ENCODE peak calls at places on chromosome 3, in nine cellular contexts. One of them, this sample, is unnamed.

GRCh38 chr3:60246361-60246760 is 1004.9 kb downstream of the FHIT start:
- DNase-seq in uterus: no peak
- DNase-seq in A549: no peak
- DNase-seq in endothelial cell: no peak
- DNase-seq in tibial nerve: no peak
- DNase-seq in cardiac fibroblast: no peak
- DNase-seq in GM23338: no peak
- DNase-seq in GM12865: no peak
- DNase-seq in AG10803: no peak
- DNase-seq in this sample: no peak

GRCh38 chr3:46928297-46928696 is 48.2 kb downstream of the CCDC12 start:
- DNase-seq in uterus: no peak
- DNase-seq in tibial nerve: no peak
- DNase-seq in A549: no peak
- DNase-seq in cardiac fibroblast: no peak
- DNase-seq in AG10803: no peak
- DNase-seq in GM23338: no peak
- DNase-seq in GM12865: peak
- DNase-seq in endothelial cell: no peak
- DNase-seq in this sample: no peak

GRCh38 chr3:165854696-165855095 is 17.5 kb upstream of the BCHE start:
- DNase-seq in tibial nerve: no peak
- DNase-seq in endothelial cell: no peak
- DNase-seq in GM12865: peak
- DNase-seq in GM23338: peak
- DNase-seq in cardiac fibroblast: peak
- DNase-seq in A549: peak
- DNase-seq in uterus: no peak
- DNase-seq in AG10803: no peak
- DNase-seq in this sample: no peak

GRCh38 chr3:186705882-186706780 is 11.0 kb upstream of the KNG1 start:
- DNase-seq in tibial nerve: no peak
- DNase-seq in cardiac fibroblast: no peak
- DNase-seq in uterus: no peak
- DNase-seq in endothelial cell: no peak
- DNase-seq in GM12865: peak
- DNase-seq in AG10803: no peak
- DNase-seq in GM23338: no peak
- DNase-seq in A549: no peak
- DNase-seq in this sample: no peak

GRCh38 chr3:113084777-113085176 is 94.0 kb downstream of the GTPBP8 start:
- DNase-seq in endothelial cell: no peak
- DNase-seq in cardiac fibroblast: peak
- DNase-seq in AG10803: peak
- DNase-seq in uterus: peak
- DNase-seq in tibial nerve: peak
- DNase-seq in GM23338: no peak
- DNase-seq in A549: no peak
- DNase-seq in GM12865: no peak
- DNase-seq in this sample: no peak

GRCh38 chr3:22373827-22374226 is 622.8 kb upstream of the ZNF385D start:
- DNase-seq in A549: no peak
- DNase-seq in endothelial cell: no peak
- DNase-seq in AG10803: no peak
- DNase-seq in uterus: no peak
- DNase-seq in GM12865: no peak
- DNase-seq in tibial nerve: no peak
- DNase-seq in GM23338: no peak
- DNase-seq in cardiac fibroblast: no peak
- DNase-seq in this sample: no peak

GRCh38 chr3:3237979-3238378 is 58.5 kb upstream of the CRBN start:
- DNase-seq in GM23338: no peak
- DNase-seq in AG10803: no peak
- DNase-seq in GM12865: no peak
- DNase-seq in A549: no peak
- DNase-seq in cardiac fibroblast: no peak
- DNase-seq in endothelial cell: no peak
- DNase-seq in tibial nerve: no peak
- DNase-seq in uterus: no peak
- DNase-seq in this sample: no peak

GRCh38 chr3:57752307-57752706 is 3.8 kb upstream of the SLMAP start:
- DNase-seq in cardiac fibroblast: peak
- DNase-seq in uterus: no peak
- DNase-seq in A549: peak
- DNase-seq in AG10803: no peak
- DNase-seq in endothelial cell: no peak
- DNase-seq in GM12865: no peak
- DNase-seq in GM23338: no peak
- DNase-seq in tibial nerve: no peak
- DNase-seq in this sample: no peak

GRCh38 chr3:169558371-169558770 is 105.1 kb downstream of the MECOM start:
- DNase-seq in AG10803: no peak
- DNase-seq in A549: no peak
- DNase-seq in endothelial cell: no peak
- DNase-seq in GM12865: no peak
- DNase-seq in GM23338: no peak
- DNase-seq in cardiac fibroblast: no peak
- DNase-seq in uterus: no peak
- DNase-seq in tibial nerve: no peak
- DNase-seq in this sample: no peak

GRCh38 chr3:169564883-169565282 is 98.6 kb downstream of the MECOM start:
- DNase-seq in cardiac fibroblast: no peak
- DNase-seq in A549: no peak
- DNase-seq in uterus: no peak
- DNase-seq in GM12865: no peak
- DNase-seq in GM23338: peak
- DNase-seq in AG10803: no peak
- DNase-seq in tibial nerve: no peak
- DNase-seq in endothelial cell: no peak
- DNase-seq in this sample: no peak

GRCh38 chr3:169563775-169564059 is 99.8 kb downstream of the MECOM start:
- DNase-seq in GM12865: peak
- DNase-seq in uterus: no peak
- DNase-seq in tibial nerve: no peak
- DNase-seq in A549: no peak
- DNase-seq in endothelial cell: no peak
- DNase-seq in cardiac fibroblast: no peak
- DNase-seq in AG10803: no peak
- DNase-seq in GM23338: no peak
- DNase-seq in this sample: no peak

GRCh38 chr3:169562988-169563774 is 100.3 kb downstream of the MECOM start:
- DNase-seq in A549: peak
- DNase-seq in endothelial cell: no peak
- DNase-seq in GM12865: peak
- DNase-seq in AG10803: no peak
- DNase-seq in GM23338: no peak
- DNase-seq in cardiac fibroblast: peak
- DNase-seq in uterus: no peak
- DNase-seq in tibial nerve: no peak
- DNase-seq in this sample: no peak
- TF ChIP-seq CTCF in A549: no peak
- TF ChIP-seq CTCF in endothelial cell: no peak
- TF ChIP-seq CTCF in GM12865: no peak
- TF ChIP-seq CTCF in AG10803: no peak
- TF ChIP-seq CTCF in GM23338: no peak
- TF ChIP-seq CTCF in cardiac fibroblast: no peak
- TF ChIP-seq CTCF in uterus: no peak
- TF ChIP-seq CTCF in tibial nerve: no peak
- TF ChIP-seq CTCF in this sample: no peak

GRCh38 chr3:126926684-126927404 is 56.1 kb upstream of the PLXNA1 start:
- DNase-seq in cardiac fibroblast: peak
- DNase-seq in tibial nerve: peak
- DNase-seq in A549: no peak
- DNase-seq in GM23338: no peak
- DNase-seq in AG10803: peak
- DNase-seq in uterus: peak
- DNase-seq in endothelial cell: no peak
- DNase-seq in GM12865: no peak
- DNase-seq in this sample: no peak

GRCh38 chr3:126927405-126927750 is 55.5 kb upstream of the PLXNA1 start:
- DNase-seq in endothelial cell: no peak
- DNase-seq in GM23338: no peak
- DNase-seq in AG10803: no peak
- DNase-seq in tibial nerve: no peak
- DNase-seq in A549: no peak
- DNase-seq in cardiac fibroblast: no peak
- DNase-seq in uterus: no peak
- DNase-seq in GM12865: no peak
- DNase-seq in this sample: no peak

GRCh38 chr3:126925411-126926171 is 57.3 kb upstream of the PLXNA1 start:
- DNase-seq in GM23338: no peak
- DNase-seq in uterus: peak
- DNase-seq in GM12865: no peak
- DNase-seq in tibial nerve: no peak
- DNase-seq in cardiac fibroblast: no peak
- DNase-seq in endothelial cell: no peak
- DNase-seq in A549: no peak
- DNase-seq in AG10803: no peak
- DNase-seq in this sample: no peak

GRCh38 chr3:126928921-126929485 is 53.9 kb upstream of the PLXNA1 start:
- DNase-seq in GM23338: no peak
- DNase-seq in GM12865: no peak
- DNase-seq in cardiac fibroblast: no peak
- DNase-seq in tibial nerve: no peak
- DNase-seq in AG10803: no peak
- DNase-seq in uterus: no peak
- DNase-seq in endothelial cell: no peak
- DNase-seq in A549: no peak
- DNase-seq in this sample: no peak

GRCh38 chr3:126927846-126928245 is 55.1 kb upstream of the PLXNA1 start:
- DNase-seq in GM12865: no peak
- DNase-seq in GM23338: no peak
- DNase-seq in tibial nerve: no peak
- DNase-seq in A549: no peak
- DNase-seq in uterus: no peak
- DNase-seq in endothelial cell: no peak
- DNase-seq in cardiac fibroblast: no peak
- DNase-seq in AG10803: no peak
- DNase-seq in this sample: no peak
- TF ChIP-seq CTCF in GM12865: no peak
- TF ChIP-seq CTCF in GM23338: no peak
- TF ChIP-seq CTCF in tibial nerve: no peak
- TF ChIP-seq CTCF in A549: no peak
- TF ChIP-seq CTCF in uterus: no peak
- TF ChIP-seq CTCF in endothelial cell: no peak
- TF ChIP-seq CTCF in cardiac fibroblast: no peak
- TF ChIP-seq CTCF in AG10803: no peak
- TF ChIP-seq CTCF in this sample: no peak

GRCh38 chr3:133662256-133662773 is 574 bp upstream of the TOPBP1 start:
- DNase-seq in AG10803: peak
- DNase-seq in GM12865: peak
- DNase-seq in endothelial cell: peak
- DNase-seq in tibial nerve: no peak
- DNase-seq in GM23338: peak
- DNase-seq in A549: peak
- DNase-seq in uterus: no peak
- DNase-seq in cardiac fibroblast: peak
- DNase-seq in this sample: no peak
- TF ChIP-seq CTCF in AG10803: peak
- TF ChIP-seq CTCF in GM12865: peak
- TF ChIP-seq CTCF in endothelial cell: no peak
- TF ChIP-seq CTCF in tibial nerve: no peak
- TF ChIP-seq CTCF in GM23338: peak
- TF ChIP-seq CTCF in A549: no peak
- TF ChIP-seq CTCF in uterus: no peak
- TF ChIP-seq CTCF in cardiac fibroblast: peak
- TF ChIP-seq CTCF in this sample: no peak

DNA sequence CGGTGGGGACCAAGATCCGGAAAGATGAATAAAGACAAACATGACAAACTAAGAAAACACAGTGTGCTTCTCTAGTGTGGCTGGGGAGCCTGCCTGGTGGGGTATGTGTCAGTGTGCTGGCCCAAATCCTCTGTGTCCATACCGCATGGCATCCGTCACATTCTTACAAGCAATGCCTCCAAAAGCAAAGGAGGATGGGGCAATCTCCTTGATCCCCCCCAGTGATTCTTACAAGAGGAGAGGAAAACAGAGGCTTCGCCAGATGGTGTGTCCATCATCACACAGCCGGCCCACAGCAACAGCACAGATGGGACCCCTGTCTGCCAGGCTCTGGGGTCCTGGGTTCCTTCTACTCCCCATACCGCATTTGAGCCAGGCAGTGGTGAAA is 558 bp upstream of the IL17RC start:
- DNase-seq in GM23338: peak
- DNase-seq in GM12865: no peak
- DNase-seq in cardiac fibroblast: peak
- DNase-seq in A549: no peak
- DNase-seq in AG10803: peak
- DNase-seq in endothelial cell: no peak
- DNase-seq in uterus: peak
- DNase-seq in tibial nerve: no peak
- DNase-seq in this sample: peak
- TF ChIP-seq CTCF in GM23338: no peak
- TF ChIP-seq CTCF in GM12865: no peak
- TF ChIP-seq CTCF in cardiac fibroblast: no peak
- TF ChIP-seq CTCF in A549: no peak
- TF ChIP-seq CTCF in AG10803: no peak
- TF ChIP-seq CTCF in endothelial cell: no peak
- TF ChIP-seq CTCF in uterus: no peak
- TF ChIP-seq CTCF in tibial nerve: no peak
- TF ChIP-seq CTCF in this sample: no peak